ENCODE peak calls at places on chromosomes 6 and 20, in seven cellular contexts. S is AG08396, W is thoracic aorta, B is COR-L47, L is heart left ventricle, X is mesothelial cell of epicardium, F is RKO. A is an unnamed sample.

GRCh38 chr6:37630281-37630799 is 67.3 kb downstream of the MDGA1 start:
- DNase-seq in F (peak; percentile 99), B (no peak), W (peak; percentile 30), L (no peak), S (peak; percentile 94), X (no peak), A (peak; percentile 33)

GRCh38 chr20:20327756-20328155 is 40.1 kb upstream of the INSM1 start:
- DNase-seq in B (no peak), S (no peak), F (peak; percentile 69), X (no peak), L (no peak), W (no peak), A (no peak)

GRCh38 chr20:7147220-7147601 is 379.7 kb downstream of the BMP2 start:
- DNase-seq in F (no peak), L (no peak), X (no peak), S (no peak), W (no peak), B (no peak), A (no peak)

GRCh38 chr20:34538671-34539123 is 19.8 kb upstream of the MAP1LC3A start:
- DNase-seq in L (peak; percentile 26), B (peak; percentile 3), S (peak; percentile 66), X (no peak), W (no peak), F (peak; percentile 45), A (no peak)

GRCh38 chr20:3866464-3866863 is 19.8 kb downstream of the MAVS start:
- DNase-seq in W (no peak), X (no peak), B (no peak), S (no peak), L (no peak), F (no peak), A (no peak)

GRCh38 chr20:51767867-51768758 is at the start of gene ATP9A:
- DNase-seq in B (no peak), X (no peak), W (no peak), F (no peak), L (peak; percentile 34), S (peak; percentile 70), A (no peak)

GRCh38 chr6:116402108-116402507 is 31.4 kb downstream of the DSE start:
- DNase-seq in W (no peak), F (no peak), B (no peak), S (no peak), X (no peak), L (no peak), A (no peak)

GRCh38 chr6:26524722-26525360 is 13.3 kb upstream of the HMGN4 start:
- DNase-seq in W (no peak), B (no peak), S (no peak), L (no peak), F (no peak), X (no peak), A (peak; percentile 38)

GRCh38 chr20:5910192-5910591 is 40.1 kb downstream of the TRMT6 start:
- DNase-seq in S (no peak), W (no peak), X (no peak), B (no peak), L (no peak), F (no peak), A (no peak)

GRCh38 chr6:11535801-11536230 is 1.7 kb upstream of the TMEM170B start:
- DNase-seq in S (peak; percentile 25), X (no peak), F (peak; percentile 52), B (no peak), L (no peak), W (no peak), A (no peak)

GRCh38 chr6:116254297-116254724 is 436 bp upstream of the TSPYL4 start:
- DNase-seq in L (no peak), X (no peak), F (no peak), S (no peak), B (no peak), W (no peak), A (no peak)

GRCh38 chr6:83071023-83071422 is 3.6 kb downstream of the DOP1A start:
- DNase-seq in B (no peak), S (no peak), W (no peak), X (no peak), L (no peak), F (no peak), A (no peak)

GRCh38 chr6:6723316-6723715 is 134.8 kb downstream of the LY86 start:
- DNase-seq in B (no peak), S (no peak), F (no peak), W (no peak), L (no peak), X (no peak), A (no peak)

GRCh38 chr6:83467620-83468036 is 36.8 kb upstream of the ME1 start:
- DNase-seq in X (no peak), S (no peak), F (no peak), B (no peak), W (no peak), L (peak; percentile 31), A (peak; percentile 73)

A was measured in ascending aorta.